ENCODE peak calls at places on chromosomes 5 and 9, in four cellular contexts. U is HepG2, E is K562, O is GM12878. N is an unnamed sample.

GRCh38 chr9:131545786-131546335 is 538 bp downstream of the PRRT1B start:
- DNase-seq in U (no peak), E (no peak), O (no peak), N (no peak)

GRCh38 chr5:138606378-138606777 is 31.2 kb upstream of the HSPA9 start:
- DNase-seq in U (no peak), E (no peak), O (no peak), N (no peak)

GRCh38 chr5:10393491-10393890 is 40.0 kb downstream of the MARCHF6 start:
- DNase-seq in U (no peak), E (no peak), O (no peak), N (no peak)

GRCh38 chr9:110767559-110768063 is 99.0 kb downstream of the MUSK start:
- DNase-seq in U (no peak), E (no peak), O (no peak), N (no peak)

GRCh38 chr9:6680797-6681146 is 35.2 kb upstream of the GLDC start:
- DNase-seq in U (peak; percentile 68), E (peak; percentile 52), O (no peak), N (no peak)

GRCh38 chr5:77882670-77883257 is 106.6 kb upstream of the TBCA start:
- DNase-seq in U (no peak), E (no peak), O (no peak), N (no peak)

GRCh38 chr5:10645146-10645545 is 81.3 kb downstream of the ANKRD33B start:
- DNase-seq in U (no peak), E (no peak), O (no peak), N (no peak)

GRCh38 chr9:129620669-129621295 is at the start of gene C9orf50:
- DNase-seq in U (no peak), E (no peak), O (no peak), N (no peak)

GRCh38 chr5:74767579-74767913 is 497 bp downstream of the NSA2 start:
- DNase-seq in U (peak; percentile 16), E (no peak), O (no peak), N (peak; percentile 39)

GRCh38 chr9:135711411-135711810 is 9.4 kb downstream of the KCNT1 start:
- DNase-seq in U (no peak), E (no peak), O (no peak), N (no peak)

GRCh38 chr9:1083325-1083913 is 33.3 kb downstream of the DMRT2 start:
- DNase-seq in U (no peak), E (no peak), O (no peak), N (peak; percentile 47)

GRCh38 chr9:100485196-100485595 is 12.2 kb downstream of the TMEFF1 start:
- DNase-seq in U (no peak), E (no peak), O (no peak), N (no peak)

GRCh38 chr9:20319641-20320337 is 302.5 kb downstream of the MLLT3 start:
- DNase-seq in U (no peak), E (no peak), O (no peak), N (peak; percentile 45)

GRCh38 chr9:75087279-75087823 is 604 bp downstream of the NMRK1 start:
- DNase-seq in U (peak; percentile 21), E (no peak), O (peak; percentile 57), N (peak; percentile 18)

GRCh38 chr9:114078021-114078780 is at the start of gene AMBP:
- DNase-seq in U (peak; percentile 96), E (peak; percentile 30), O (no peak), N (no peak)
- TF ChIP-seq SP1 in U (no peak), E (no peak), O (no peak), N (no peak)

GRCh38 chr5:124514966-124515365 is 231.5 kb downstream of the ZNF608 start:
- DNase-seq in U (no peak), E (no peak), O (no peak), N (no peak)
- TF ChIP-seq BHLHE40 in U (no peak), E (no peak), O (no peak), N (no peak)

DNA sequence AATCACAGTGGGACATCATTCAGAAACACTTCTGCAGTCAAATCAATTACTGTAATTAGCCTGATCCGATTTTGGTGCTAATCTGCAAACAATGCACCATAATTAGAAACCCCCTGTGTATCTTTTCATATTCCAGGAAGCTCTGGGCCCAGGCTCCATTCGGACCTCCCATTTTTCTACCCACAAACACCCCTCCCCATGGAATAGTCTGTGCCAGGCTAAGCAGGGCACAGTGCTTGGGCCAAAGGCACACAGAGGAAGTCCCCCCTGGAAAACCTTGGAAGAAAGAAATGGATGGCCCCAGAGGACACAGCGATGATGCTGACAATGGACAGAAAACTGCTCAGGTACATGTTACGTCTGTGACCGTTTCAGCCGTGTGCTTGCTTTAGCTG is 129.1 kb upstream of the PANK3 start:
- DNase-seq in U (no peak), E (no peak), O (no peak), N (no peak)
- TF ChIP-seq SP1 in U (no peak), E (no peak), O (no peak), N (no peak)

DNA sequence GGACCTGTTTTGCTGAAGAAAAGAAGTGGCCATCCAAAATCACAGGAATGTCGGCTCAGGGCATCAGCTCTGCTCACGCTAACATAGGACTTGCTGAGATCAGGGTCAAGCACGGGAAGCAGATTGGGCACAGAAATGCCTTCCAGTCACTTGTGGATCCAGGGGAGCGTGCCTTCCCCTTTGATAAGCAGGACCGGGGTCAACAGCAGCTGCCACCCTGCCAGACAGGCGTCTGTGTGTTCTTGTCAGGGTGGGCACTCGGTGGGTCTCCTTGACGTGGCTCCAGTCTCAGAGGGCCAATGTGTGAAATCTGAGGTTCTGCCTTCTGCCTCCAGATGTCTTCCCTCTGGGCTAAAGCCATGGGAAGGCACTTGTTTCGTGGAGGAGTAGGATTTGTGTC is 313.7 kb upstream of the IRX4 start:
- DNase-seq in U (no peak), E (no peak), O (no peak), N (no peak)
- TF ChIP-seq BHLHE40 in U (no peak), E (no peak), O (no peak), N (no peak)

DNA sequence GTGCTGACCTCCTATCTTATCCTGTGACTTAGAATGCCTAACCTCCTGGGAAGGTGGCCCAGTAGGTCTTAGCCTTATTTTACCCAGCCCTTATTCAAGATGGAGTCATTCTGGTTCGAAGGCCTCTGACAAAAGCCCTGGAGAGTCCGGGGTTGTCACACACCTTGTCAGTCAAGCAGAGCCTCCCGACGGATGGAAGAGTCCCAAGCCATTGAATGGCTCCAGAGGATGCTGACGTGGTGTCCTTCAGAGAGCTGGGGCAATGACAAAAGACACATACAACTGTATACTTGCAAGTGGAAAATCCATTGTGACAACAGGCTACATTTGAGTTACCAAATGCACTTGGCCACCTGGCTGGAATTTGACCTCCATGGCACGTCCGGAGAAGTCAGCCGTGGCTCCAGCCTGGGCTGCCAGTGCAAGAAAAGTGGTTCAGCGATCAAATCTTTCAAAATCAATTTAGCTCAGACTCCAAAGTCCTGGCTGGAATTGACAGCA is 67.3 kb upstream of the CLINT1 start:
- DNase-seq in U (peak; percentile 15), E (no peak), O (no peak), N (no peak)
- TF ChIP-seq SP1 in U (no peak), E (no peak), O (no peak), N (no peak)

N was measured in HEK293T.